ENCODE peak calls at places on chromosomes 16 and 17, in eight cellular contexts. A, C, U, O, X, E, V and Q are unnamed samples.

GRCh38 chr16:27778171-27778925 is 228.4 kb downstream of the KATNIP start:
- DNase-seq in V (no peak), O (no peak), C (no peak), E (no peak), X (no peak), U (no peak), A (no peak), Q (no peak)

GRCh38 chr16:66474750-66475199 is 47.7 kb downstream of the BEAN1 start:
- DNase-seq in C (no peak), U (no peak), V (no peak), O (no peak), X (no peak), A (no peak), E (peak), Q (no peak)

GRCh38 chr17:79026345-79027273 is 2.6 kb downstream of the C1QTNF1 start:
- DNase-seq in A (peak), C (no peak), V (peak), X (no peak), U (no peak), E (no peak), O (peak), Q (no peak)

GRCh38 chr17:76515291-76515949 is 14.2 kb upstream of the RHBDF2 start:
- DNase-seq in V (no peak), E (peak), C (no peak), A (peak), X (no peak), U (peak), O (peak), Q (peak)

GRCh38 chr17:40062347-40063033 is at the start of gene THRA:
- DNase-seq in U (no peak), X (peak), V (peak), A (no peak), E (peak), C (peak), O (peak), Q (peak)

GRCh38 chr17:67053438-67054000 is 9.2 kb downstream of the CACNG1 start:
- DNase-seq in V (no peak), C (no peak), E (no peak), A (no peak), X (no peak), U (no peak), O (no peak), Q (no peak)

GRCh38 chr17:8046929-8047768 is 8.3 kb downstream of the ALOX15B start:
- DNase-seq in V (no peak), E (no peak), O (no peak), U (no peak), A (no peak), C (no peak), X (no peak), Q (no peak)

GRCh38 chr17:18322522-18322921 is 7.4 kb downstream of the SMCR8 start:
- DNase-seq in V (no peak), A (no peak), U (no peak), X (no peak), C (no peak), E (no peak), O (no peak), Q (no peak)

GRCh38 chr17:57442914-57443571 is 186.7 kb downstream of the MSI2 start:
- DNase-seq in O (peak), E (peak), X (no peak), C (no peak), A (peak), U (no peak), V (peak), Q (peak)

GRCh38 chr16:9260665-9261064 is 169.2 kb downstream of the HAPSTR1 start:
- DNase-seq in E (no peak), A (no peak), C (no peak), X (no peak), V (no peak), O (no peak), U (no peak), Q (no peak)

GRCh38 chr16:55479560-55480197 is 681 bp downstream of the MMP2 start:
- DNase-seq in U (no peak), V (peak), A (no peak), C (no peak), E (no peak), O (no peak), X (peak), Q (no peak)

GRCh38 chr17:8120520-8121443 is 2.5 kb upstream of the ALOXE3 start:
- DNase-seq in E (peak), O (peak), V (peak), A (no peak), X (peak), U (peak), C (peak), Q (peak)

GRCh38 chr17:74145756-74146155 is 57.7 kb upstream of the RPL38 start:
- DNase-seq in C (no peak), O (no peak), A (no peak), E (no peak), U (no peak), V (no peak), X (no peak), Q (no peak)

GRCh38 chr16:89861648-89862047 is 11.7 kb upstream of the TCF25 start:
- DNase-seq in E (no peak), O (no peak), V (no peak), X (no peak), A (no peak), C (no peak), U (no peak), Q (no peak)

GRCh38 chr17:83126275-83126930 is 47.0 kb downstream of the METRNL start:
- DNase-seq in C (no peak), V (no peak), A (no peak), X (no peak), U (no peak), O (no peak), E (no peak), Q (no peak)

GRCh38 chr16:70688266-70688742 is 2.5 kb upstream of the MTSS2 start:
- DNase-seq in C (no peak), E (no peak), V (peak), U (no peak), A (peak), X (no peak), O (peak), Q (no peak)

GRCh38 chr17:44543213-44543904 is 13.9 kb upstream of the FZD2 start:
- DNase-seq in A (peak), O (peak), U (peak), C (no peak), E (no peak), V (no peak), X (no peak), Q (no peak)

GRCh38 chr16:74778646-74779045 is 4.0 kb upstream of the FA2H start:
- DNase-seq in A (no peak), V (no peak), O (no peak), U (no peak), X (no peak), C (no peak), E (no peak), Q (no peak)

GRCh38 chr17:73566905-73567782 is 77.1 kb downstream of the SDK2 start:
- DNase-seq in X (no peak), U (no peak), C (no peak), O (no peak), A (no peak), V (no peak), E (peak), Q (no peak)

GRCh38 chr17:44636562-44636961 is 19.7 kb upstream of the MEIOC start:
- DNase-seq in X (no peak), V (no peak), C (no peak), E (no peak), A (peak), U (peak), O (peak), Q (no peak)

GRCh38 chr16:74034862-74035261 is 261.8 kb upstream of the PSMD7 start:
- DNase-seq in X (peak), V (no peak), O (peak), U (peak), E (no peak), C (no peak), A (no peak), Q (no peak)

GRCh38 chr16:12661656-12662172 is 142.0 kb downstream of the CPPED1 start:
- DNase-seq in V (no peak), A (no peak), C (peak), O (peak), E (peak), U (no peak), X (peak), Q (no peak)

GRCh38 chr16:79097090-79097489 is 503.4 kb downstream of the MAF start:
- DNase-seq in X (no peak), E (no peak), O (no peak), C (no peak), U (no peak), A (no peak), V (no peak), Q (no peak)

GRCh38 chr17:3959295-3959899 is 4.8 kb downstream of the ATP2A3 start:
- DNase-seq in C (no peak), O (peak), X (no peak), V (no peak), E (no peak), U (peak), A (peak), Q (no peak)

GRCh38 chr16:12293017-12293618 is 316.6 kb downstream of the SNX29 start:
- DNase-seq in V (no peak), A (no peak), E (no peak), U (no peak), O (no peak), X (no peak), C (no peak), Q (no peak)

GRCh38 chr17:8051831-8052230 is 13.0 kb downstream of the ALOX15B start:
- DNase-seq in U (no peak), E (no peak), V (no peak), C (no peak), O (no peak), A (no peak), X (no peak), Q (no peak)

GRCh38 chr16:71526111-71526998 is at the start of gene CHST4:
- DNase-seq in U (peak), A (peak), V (no peak), O (peak), X (no peak), C (no peak), E (peak), Q (no peak)

GRCh38 chr17:68197091-68197996 is 50.5 kb upstream of the AMZ2 start:
- DNase-seq in O (no peak), E (peak), X (no peak), A (no peak), V (no peak), C (no peak), U (no peak), Q (peak)

GRCh38 chr17:76772842-76773521 is 35.1 kb downstream of the MFSD11 start:
- DNase-seq in V (no peak), O (peak), E (peak), X (no peak), A (peak), U (peak), C (no peak), Q (no peak)

GRCh38 chr16:10749680-10750035 is 6.0 kb downstream of the NUBP1 start:
- DNase-seq in O (no peak), C (no peak), X (no peak), U (no peak), A (no peak), V (no peak), E (no peak), Q (no peak)

GRCh38 chr16:68592466-68593337 is 52.4 kb upstream of the CDH3 start:
- DNase-seq in U (peak), X (no peak), O (no peak), V (no peak), A (no peak), C (no peak), E (no peak), Q (peak)

GRCh38 chr17:82322526-82323453 is 5.4 kb upstream of the CD7 start:
- DNase-seq in V (no peak), X (no peak), E (peak), A (no peak), U (no peak), C (no peak), O (no peak), Q (no peak)

GRCh38 chr17:82932146-82933005 is 92.6 kb upstream of the ZNF750 start:
- DNase-seq in U (peak), E (no peak), O (peak), C (no peak), A (peak), V (peak), X (no peak), Q (no peak)

GRCh38 chr17:29059281-29059680 is 16.3 kb downstream of the PIPOX start:
- DNase-seq in U (peak), E (no peak), C (no peak), A (peak), V (no peak), O (no peak), X (no peak), Q (no peak)

GRCh38 chr16:50828164-50828702 is 86.3 kb downstream of the CYLD start:
- DNase-seq in X (no peak), U (no peak), C (no peak), A (no peak), E (no peak), V (no peak), O (no peak), Q (no peak)

GRCh38 chr17:43315369-43315768 is 81.6 kb upstream of the RNU2-1 start:
- DNase-seq in V (no peak), E (no peak), O (no peak), A (no peak), U (no peak), C (no peak), X (no peak), Q (no peak)

GRCh38 chr17:30503558-30503957 is 26.4 kb downstream of the GOSR1 start:
- DNase-seq in E (no peak), A (no peak), O (no peak), C (no peak), X (no peak), V (no peak), U (no peak), Q (no peak)